ENCODE peak calls at places on chromosomes 1 and 21, in four cellular contexts. G is nephron progenitor cell, C is GM12891, Q is T47D. T is an unnamed sample.

GRCh38 chr1:226021406-226022200 is 22.5 kb upstream of the SDE2 start:
- DNase-seq in G (no peak), C (no peak), Q (no peak), T (no peak)

GRCh38 chr1:10507111-10507879 is 32.5 kb downstream of the PEX14 start:
- DNase-seq in G (peak), C (peak), Q (no peak), T (peak)

GRCh38 chr1:230758705-230759354 is 11.6 kb downstream of the CAPN9 start:
- DNase-seq in G (peak), C (no peak), Q (no peak), T (no peak)

GRCh38 chr1:47181955-47182680 is 7.7 kb downstream of the PDZK1IP1 start:
- DNase-seq in G (no peak), C (no peak), Q (no peak), T (no peak)

GRCh38 chr1:232381676-232382075 is 248.3 kb downstream of the SIPA1L2 start:
- DNase-seq in G (no peak), C (no peak), Q (no peak), T (no peak)

GRCh38 chr1:116881879-116882520 is 27.7 kb upstream of the PTGFRN start:
- DNase-seq in G (peak), C (no peak), Q (no peak), T (peak)

GRCh38 chr1:63976006-63976405 is 202.2 kb downstream of the ROR1 start:
- DNase-seq in G (no peak), C (no peak), Q (no peak), T (no peak)

GRCh38 chr1:36463404-36463772 is 796 bp downstream of the MRPS15 start:
- DNase-seq in G (no peak), C (no peak), Q (no peak), T (no peak)

GRCh38 chr21:39057121-39057520 is 126.1 kb downstream of the PSMG1 start:
- DNase-seq in G (no peak), C (no peak), Q (no peak), T (no peak)

GRCh38 chr1:24932284-24932683 is 2.2 kb upstream of the RUNX3 start:
- DNase-seq in G (peak), C (peak), Q (no peak), T (peak)

GRCh38 chr1:228512852-228513243 is 25.7 kb downstream of the RNF187 start:
- DNase-seq in G (no peak), C (no peak), Q (no peak), T (no peak)

GRCh38 chr1:14113841-14114567 is 414.0 kb downstream of the PRDM2 start:
- DNase-seq in G (peak), C (no peak), Q (peak), T (peak)

GRCh38 chr1:50424045-50424939 is 1.0 kb upstream of the DMRTA2 start:
- DNase-seq in G (no peak), C (no peak), Q (no peak), T (peak)

GRCh38 chr1:31924839-31925238 is 13.3 kb downstream of the PTP4A2 start:
- DNase-seq in G (no peak), C (no peak), Q (no peak), T (no peak)

GRCh38 chr1:34407140-34407539 is 230.4 kb downstream of the C1orf94 start:
- DNase-seq in G (no peak), C (no peak), Q (peak), T (no peak)

GRCh38 chr21:39125752-39126485 is 57.3 kb downstream of the PSMG1 start:
- DNase-seq in G (peak), C (no peak), Q (peak), T (peak)

GRCh38 chr1:200888349-200888838 is 6.3 kb upstream of the INAVA start:
- DNase-seq in G (peak), C (peak), Q (no peak), T (no peak)

GRCh38 chr1:232968965-232969364 is 18.6 kb downstream of the NTPCR start:
- DNase-seq in G (no peak), C (no peak), Q (no peak), T (no peak)

GRCh38 chr1:107939256-107939655 is 25.7 kb downstream of the VAV3 start:
- DNase-seq in G (no peak), C (no peak), Q (no peak), T (no peak)

GRCh38 chr1:5424802-5425201 is 567.4 kb downstream of the NPHP4 start:
- DNase-seq in G (no peak), C (no peak), Q (no peak), T (no peak)

GRCh38 chr1:30106125-30106524 is 617.3 kb downstream of the MATN1 start:
- DNase-seq in G (peak), C (no peak), Q (no peak), T (peak)

GRCh38 chr1:21293537-21294265 is 3.4 kb upstream of the ECE1 start:
- DNase-seq in G (no peak), C (no peak), Q (no peak), T (no peak)

GRCh38 chr1:230746617-230747016 is 571 bp upstream of the CAPN9 start:
- DNase-seq in G (no peak), C (no peak), Q (no peak), T (no peak)

GRCh38 chr1:109659145-109659544 is 3.2 kb downstream of the GSTM4 start:
- DNase-seq in G (no peak), C (no peak), Q (no peak), T (no peak)

GRCh38 chr1:53293123-53293522 is 34.7 kb downstream of the LRP8 start:
- DNase-seq in G (no peak), C (no peak), Q (no peak), T (no peak)

GRCh38 chr1:1435094-1435903 is at the start of gene VWA1:
- DNase-seq in G (peak), C (peak), Q (peak), T (peak)

GRCh38 chr21:18384771-18385170 is 18.8 kb downstream of the TMPRSS15 start:
- DNase-seq in G (no peak), C (no peak), Q (peak), T (peak)

GRCh38 chr1:23528245-23528978 is 2.6 kb downstream of the E2F2 start:
- DNase-seq in G (no peak), C (no peak), Q (no peak), T (peak)

GRCh38 chr1:39849203-39849602 is 34.1 kb downstream of the TRIT1 start:
- DNase-seq in G (no peak), C (no peak), Q (no peak), T (no peak)

GRCh38 chr1:110067957-110068645 is 2.4 kb downstream of the ALX3 start:
- DNase-seq in G (peak), C (no peak), Q (no peak), T (no peak)

GRCh38 chr1:3907621-3908165 is 7.6 kb upstream of the C1orf174 start:
- DNase-seq in G (no peak), C (no peak), Q (no peak), T (no peak)

GRCh38 chr1:11648039-11648438 is 6.2 kb downstream of the FBXO2 start:
- DNase-seq in G (no peak), C (no peak), Q (no peak), T (no peak)

GRCh38 chr1:223401873-223402789 is 8.9 kb downstream of the CCDC185 start:
- DNase-seq in G (no peak), C (no peak), Q (no peak), T (no peak)